ENCODE peak calls at places on chromosome 19, in four cellular contexts. U is CD4-positive, CD25-positive, alpha-beta regulatory T cell; B is IMR-90; M is left ventricle myocardium inferior. I is an unnamed sample. For H3K27me3, the result is how much of the 10 kb centered on the place peaks cover.

GRCh38 chr19:39381910-39382611 is 8.8 kb downstream of the PAF1 start:
- DNase-seq in U (no peak), B (no peak), M (no peak), I (no peak)

GRCh38 chr19:31591258-31591657 is 242.0 kb upstream of the TSHZ3 start:
- DNase-seq in U (no peak), B (no peak), M (no peak), I (no peak)

GRCh38 chr19:6828306-6828697 is 55.8 kb downstream of the VAV1 start:
- DNase-seq in U (no peak), B (no peak), M (no peak), I (peak)

GRCh38 chr19:543912-544608 is at the start of gene GZMM:
- DNase-seq in U (peak), B (no peak), M (no peak), I (no peak)

GRCh38 chr19:27654266-27654990 is 1558.5 kb downstream of the UQCRFS1 start:
- DNase-seq in U (no peak), B (no peak), M (no peak), I (no peak)

GRCh38 chr19:12782424-12783225 is 7.3 kb upstream of the HOOK2 start:
- DNase-seq in U (no peak), B (peak), M (peak), I (no peak)

GRCh38 chr19:16381756-16382401 is 57.3 kb downstream of the KLF2 start:
- DNase-seq in U (no peak), B (no peak), M (peak), I (no peak)

GRCh38 chr19:38385804-38386257 is 2.0 kb downstream of the GGN start:
- DNase-seq in U (no peak), B (no peak), M (no peak), I (no peak)

GRCh38 chr19:13463296-13463695 is 43.0 kb downstream of the CACNA1A start:
- DNase-seq in U (no peak), B (peak), M (no peak), I (no peak)

GRCh38 chr19:33024398-33024797 is 40.3 kb downstream of the RHPN2 start:
- DNase-seq in U (no peak), B (no peak), M (no peak), I (peak)

GRCh38 chr19:15418112-15418587 is 638 bp downstream of the AKAP8L start:
- DNase-seq in U (no peak), B (no peak), M (no peak), I (no peak)

GRCh38 chr19:10424011-10424637 is 3.8 kb downstream of the PDE4A start:
- DNase-seq in U (peak), B (peak), M (peak), I (peak)

GRCh38 chr19:16070366-16070990 is 5.8 kb upstream of the TPM4 start:
- DNase-seq in U (peak), B (no peak), M (peak), I (no peak)

GRCh38 chr19:10654610-10655456 is 687 bp downstream of the ILF3 start:
- DNase-seq in U (no peak), B (no peak), M (peak), I (no peak)

GRCh38 chr19:15252398-15253018 is 20.3 kb upstream of the EPHX3 start:
- DNase-seq in U (no peak), B (peak), M (no peak), I (no peak)

GRCh38 chr19:15138427-15138826 is 31.2 kb downstream of the SYDE1 start:
- DNase-seq in U (no peak), B (peak), M (no peak), I (no peak)

GRCh38 chr19:34023381-34023780 is 148.9 kb upstream of the LSM14A start:
- DNase-seq in U (no peak), B (no peak), M (no peak), I (no peak)

GRCh38 chr19:4583961-4584669 is 24.6 kb upstream of the SEMA6B start:
- DNase-seq in U (no peak), B (no peak), M (no peak), I (no peak)
- H3K27me3 ChIP-seq in U (under half), B (half or more), M (half or more), I (under half)

GRCh38 chr19:18224525-18225354 is 1.5 kb downstream of the PDE4C start:
- DNase-seq in U (peak), B (peak), M (peak), I (peak)

GRCh38 chr19:18226956-18227780 is 930 bp upstream of the PDE4C start:
- DNase-seq in U (no peak), B (no peak), M (no peak), I (no peak)

GRCh38 chr19:18223860-18224524 is 2.2 kb downstream of the PDE4C start:
- DNase-seq in U (peak), B (no peak), M (peak), I (no peak)

GRCh38 chr19:18225702-18226468 is at the start of gene PDE4C:
- DNase-seq in U (no peak), B (no peak), M (peak), I (no peak)

DNA sequence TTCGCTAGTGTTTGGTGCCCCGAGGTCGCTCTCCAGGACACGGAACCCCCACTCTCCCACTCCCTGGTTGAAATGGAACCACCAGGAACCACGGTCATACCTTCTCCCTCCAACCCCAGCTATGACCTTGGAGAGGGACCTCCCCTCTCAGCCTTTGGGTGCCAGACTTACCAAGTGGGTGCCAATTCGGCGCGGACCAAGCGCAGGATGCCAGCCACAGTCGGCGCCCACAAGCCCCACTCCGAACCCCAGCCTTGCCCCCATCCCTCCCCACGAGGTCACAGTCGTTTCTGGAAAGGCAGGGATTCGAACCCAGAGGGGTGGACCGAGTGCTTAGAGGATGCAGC is 910 bp downstream of the PDE4C start:
- DNase-seq in U (no peak), B (no peak), M (no peak), I (no peak)
- H3K27me3 ChIP-seq in U (under half), B (under half), M (half or more), I (under half)

GRCh38 chr19:57560049-57560491 is 407 bp upstream of the ZNF550 start:
- DNase-seq in U (no peak), B (peak), M (peak), I (peak)
- H3K27me3 ChIP-seq in U (under half), B (under half), M (under half), I (under half)

DNA sequence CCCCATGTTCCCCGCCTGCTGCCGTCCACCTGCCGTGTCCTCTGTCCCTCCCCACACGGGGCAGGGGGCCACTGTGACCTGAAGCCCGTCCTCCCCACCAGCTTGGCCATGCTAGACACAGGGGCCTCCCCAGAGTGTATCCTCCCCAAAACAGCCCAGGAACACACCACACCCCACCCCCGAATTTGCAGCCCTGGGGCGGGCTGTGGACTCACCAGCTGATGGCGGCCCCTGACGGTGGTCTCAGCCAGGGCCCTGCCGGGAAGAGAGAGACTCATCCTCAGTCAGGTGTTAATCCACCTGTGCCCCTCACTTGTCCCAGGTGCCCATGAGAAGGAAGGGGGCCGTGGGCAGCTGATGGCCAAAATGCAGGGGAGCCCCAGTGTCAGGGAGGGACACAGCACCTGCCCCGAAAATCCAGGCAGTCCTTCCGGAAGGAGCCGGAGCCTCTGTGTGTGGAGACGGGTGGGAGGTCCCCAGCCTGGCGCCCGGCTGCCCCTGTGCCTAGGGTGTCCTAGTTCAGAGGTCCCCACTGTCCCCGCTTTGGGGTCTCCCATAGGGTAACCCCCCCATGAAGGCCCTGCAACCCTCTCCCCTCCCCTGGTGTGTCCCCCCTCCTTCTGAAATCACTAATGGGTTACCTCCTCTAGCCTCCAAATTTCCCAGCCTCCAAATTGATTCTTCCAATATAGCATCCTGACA is 39.3 kb upstream of the TCF3 start:
- DNase-seq in U (no peak), B (no peak), M (no peak), I (no peak)
- H3K27me3 ChIP-seq in U (under half), B (under half), M (half or more), I (under half)

DNA sequence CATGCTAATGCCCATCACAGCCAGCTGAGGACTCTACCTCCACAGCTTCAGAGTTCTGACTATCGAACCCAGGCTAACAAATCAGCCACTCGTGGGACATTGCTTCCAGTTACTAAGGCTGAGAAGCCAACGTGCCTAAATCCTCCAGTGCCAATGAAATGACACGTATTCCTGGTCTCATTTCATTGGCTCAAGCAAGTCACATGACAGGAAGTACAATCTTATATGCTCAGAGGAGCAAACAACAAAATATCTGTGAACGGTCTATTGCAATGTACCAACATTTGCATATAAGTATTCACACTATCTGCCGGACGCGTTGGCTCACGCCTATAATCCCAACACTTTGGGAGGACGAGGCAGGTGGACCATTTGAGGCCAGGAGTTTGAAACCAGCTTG is 12.8 kb upstream of the IZUMO2 start:
- DNase-seq in U (no peak), B (no peak), M (no peak), I (no peak)
- H3K27me3 ChIP-seq in U (under half), B (under half), M (under half), I (under half)

DNA sequence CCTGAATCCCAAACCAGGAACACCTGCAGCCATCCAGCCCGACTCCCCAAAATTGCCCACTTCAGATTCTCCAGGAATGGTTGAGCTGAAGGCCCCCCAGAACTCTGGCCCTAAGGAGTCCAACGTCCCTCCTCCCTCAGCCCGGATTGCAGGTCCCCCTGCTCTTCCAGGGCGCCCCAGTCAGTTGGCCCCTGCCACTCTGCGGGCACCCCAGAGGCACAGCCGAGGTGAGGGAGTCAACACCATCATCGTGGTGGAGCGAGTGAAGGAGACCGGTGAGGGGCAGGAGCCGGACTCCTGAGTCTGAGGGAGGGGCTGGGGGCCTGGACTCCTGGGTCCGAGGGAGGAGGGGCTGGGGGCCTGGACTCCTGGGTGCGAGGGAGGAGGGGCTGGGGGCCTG is 2.2 kb downstream of the GFY start:
- DNase-seq in U (no peak), B (no peak), M (no peak), I (no peak)
- H3K27me3 ChIP-seq in U (under half), B (half or more), M (half or more), I (half or more)

GRCh38 chr19:50843701-50844221 is 10.4 kb upstream of the KLK15 start:
- DNase-seq in U (no peak), B (no peak), M (no peak), I (no peak)

GRCh38 chr19:50839712-50840655 is 6.6 kb upstream of the KLK15 start:
- DNase-seq in U (no peak), B (no peak), M (no peak), I (no peak)

GRCh38 chr19:50842130-50842529 is 8.8 kb upstream of the KLK15 start:
- DNase-seq in U (no peak), B (no peak), M (no peak), I (no peak)

GRCh38 chr19:50844296-50844935 is 10.3 kb upstream of the KLK3 start:
- DNase-seq in U (no peak), B (no peak), M (no peak), I (no peak)

DNA sequence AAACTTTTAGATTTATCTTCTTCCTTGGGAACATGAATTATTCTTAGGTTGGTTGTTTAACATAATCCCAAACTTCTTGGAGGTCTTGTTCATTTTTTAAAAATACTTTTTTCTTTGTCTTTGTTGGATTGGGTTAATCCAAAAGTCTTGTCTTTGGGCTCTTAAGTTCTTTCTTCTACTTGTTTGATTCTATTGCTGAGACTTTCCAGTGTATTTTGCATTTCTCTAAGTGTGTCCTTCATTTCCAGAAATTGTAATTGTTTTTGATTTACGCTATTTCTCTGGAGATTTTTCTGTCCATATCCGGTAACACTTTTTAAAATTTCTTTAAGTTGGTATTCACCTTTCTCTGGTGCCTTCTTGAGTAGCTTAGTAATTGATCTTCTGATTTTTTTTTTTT is 9.8 kb upstream of the KLK15 start:
- DNase-seq in U (no peak), B (no peak), M (no peak), I (no peak)
- H3K27me3 ChIP-seq in U (under half), B (under half), M (under half), I (under half)

DNA sequence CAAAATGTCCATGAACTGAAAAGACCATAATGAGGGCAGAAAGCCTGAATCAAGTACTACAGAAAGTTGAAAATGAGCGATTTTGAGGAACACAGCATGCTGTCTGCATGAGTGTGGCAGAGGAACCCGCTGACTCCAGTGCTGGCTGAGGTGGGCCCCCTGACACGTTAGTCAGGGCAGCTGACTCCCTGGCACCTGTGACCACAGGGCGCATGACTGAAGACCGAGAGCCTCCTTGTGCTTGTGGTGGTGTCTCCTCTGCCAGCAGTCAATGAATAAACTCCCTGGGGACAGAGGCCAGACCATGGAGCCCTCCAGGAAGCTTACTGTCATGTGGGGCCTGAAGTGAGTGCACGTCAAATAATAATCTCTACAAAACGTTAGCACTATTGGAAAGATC is 38.4 kb upstream of the VSTM2B start:
- DNase-seq in U (no peak), B (no peak), M (no peak), I (no peak)
- H3K27me3 ChIP-seq in U (under half), B (under half), M (half or more), I (under half)

DNA sequence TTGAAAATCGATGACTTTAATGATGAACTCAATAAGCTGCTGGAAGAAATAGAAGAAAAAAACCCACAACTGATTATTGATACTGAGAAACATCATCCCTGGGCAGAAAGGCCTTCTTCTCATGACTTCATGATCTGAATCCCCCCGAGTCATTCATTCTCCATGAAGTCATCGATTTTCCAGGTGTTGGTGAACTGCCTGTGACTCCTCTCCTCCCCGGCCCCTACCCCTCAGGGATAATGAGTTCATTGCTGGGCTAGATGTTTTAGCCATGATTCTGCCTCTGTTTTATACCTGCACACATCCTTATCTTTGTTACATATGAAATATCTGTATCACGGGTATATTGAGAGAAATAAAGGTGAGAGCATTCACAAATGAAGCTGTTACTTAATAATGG is 34.6 kb downstream of the NLRP2 start:
- DNase-seq in U (no peak), B (no peak), M (no peak), I (no peak)
- H3K27me3 ChIP-seq in U (under half), B (under half), M (half or more), I (under half)

GRCh38 chr19:18794029-18794313 is 2.9 kb upstream of the COMP start:
- DNase-seq in U (no peak), B (no peak), M (no peak), I (no peak)

GRCh38 chr19:18793144-18794028 is 2.3 kb upstream of the COMP start:
- DNase-seq in U (no peak), B (no peak), M (no peak), I (no peak)

GRCh38 chr19:18796239-18796638 is 5.1 kb upstream of the COMP start:
- DNase-seq in U (no peak), B (no peak), M (no peak), I (no peak)

GRCh38 chr19:18794692-18795091 is 3.6 kb upstream of the COMP start:
- DNase-seq in U (no peak), B (no peak), M (no peak), I (no peak)

GRCh38 chr19:18795540-18795939 is 4.4 kb upstream of the COMP start:
- DNase-seq in U (no peak), B (no peak), M (no peak), I (peak)
- H3K27me3 ChIP-seq in U (under half), B (half or more), M (half or more), I (under half)